ENCODE peak calls at places on chromosomes 6 and 20, in eight cellular contexts. One of them, this sample, is unnamed.

GRCh38 chr6:137102851-137103492 is 58.2 kb upstream of the IL20RA start:
- DNase-seq in lower lobe of right lung: no peak
- DNase-seq in left lung: no peak
- DNase-seq in PC-3: no peak
- DNase-seq in hepatocyte: no peak
- DNase-seq in heart left ventricle: no peak
- DNase-seq in lung: no peak
- DNase-seq in right cardiac atrium: no peak
- DNase-seq in this sample: no peak

GRCh38 chr6:6736753-6737654 is 148.5 kb downstream of the LY86 start:
- DNase-seq in lower lobe of right lung: peak
- DNase-seq in left lung: peak
- DNase-seq in PC-3: no peak
- DNase-seq in hepatocyte: peak
- DNase-seq in heart left ventricle: peak
- DNase-seq in lung: no peak
- DNase-seq in right cardiac atrium: peak
- DNase-seq in this sample: no peak

GRCh38 chr6:67433124-67433523 is 1202.0 kb upstream of the ADGRB3 start:
- DNase-seq in lower lobe of right lung: no peak
- DNase-seq in left lung: no peak
- DNase-seq in PC-3: no peak
- DNase-seq in hepatocyte: no peak
- DNase-seq in heart left ventricle: no peak
- DNase-seq in lung: no peak
- DNase-seq in right cardiac atrium: no peak
- DNase-seq in this sample: no peak

GRCh38 chr6:33374359-33374910 is 17.2 kb upstream of the KIFC1 start:
- DNase-seq in lower lobe of right lung: no peak
- DNase-seq in left lung: no peak
- DNase-seq in PC-3: peak
- DNase-seq in hepatocyte: no peak
- DNase-seq in heart left ventricle: no peak
- DNase-seq in lung: no peak
- DNase-seq in right cardiac atrium: no peak
- DNase-seq in this sample: no peak

GRCh38 chr6:16480780-16481179 is 242.4 kb downstream of the GMPR start:
- DNase-seq in lower lobe of right lung: no peak
- DNase-seq in left lung: no peak
- DNase-seq in PC-3: no peak
- DNase-seq in hepatocyte: no peak
- DNase-seq in heart left ventricle: no peak
- DNase-seq in lung: no peak
- DNase-seq in right cardiac atrium: no peak
- DNase-seq in this sample: no peak

GRCh38 chr20:35523298-35523888 is 6.1 kb downstream of the C20orf173 start:
- DNase-seq in lower lobe of right lung: no peak
- DNase-seq in left lung: no peak
- DNase-seq in PC-3: peak
- DNase-seq in hepatocyte: no peak
- DNase-seq in heart left ventricle: no peak
- DNase-seq in lung: no peak
- DNase-seq in right cardiac atrium: peak
- DNase-seq in this sample: no peak

GRCh38 chr6:79946773-79947190 is 571 bp downstream of the ELOVL4 start:
- DNase-seq in lower lobe of right lung: peak
- DNase-seq in left lung: no peak
- DNase-seq in PC-3: peak
- DNase-seq in hepatocyte: peak
- DNase-seq in heart left ventricle: peak
- DNase-seq in lung: no peak
- DNase-seq in right cardiac atrium: no peak
- DNase-seq in this sample: no peak

GRCh38 chr6:160996316-160996715 is 4.7 kb downstream of the MAP3K4 start:
- DNase-seq in lower lobe of right lung: no peak
- DNase-seq in left lung: no peak
- DNase-seq in PC-3: peak
- DNase-seq in hepatocyte: no peak
- DNase-seq in heart left ventricle: no peak
- DNase-seq in lung: no peak
- DNase-seq in right cardiac atrium: no peak
- DNase-seq in this sample: no peak

GRCh38 chr20:60718743-60719142 is 533.3 kb upstream of the CDH4 start:
- DNase-seq in lower lobe of right lung: no peak
- DNase-seq in left lung: no peak
- DNase-seq in PC-3: no peak
- DNase-seq in hepatocyte: no peak
- DNase-seq in heart left ventricle: no peak
- DNase-seq in lung: no peak
- DNase-seq in right cardiac atrium: no peak
- DNase-seq in this sample: no peak

GRCh38 chr20:32917191-32917950 is 58.6 kb downstream of the EFCAB8 start:
- DNase-seq in lower lobe of right lung: peak
- DNase-seq in left lung: no peak
- DNase-seq in PC-3: no peak
- DNase-seq in hepatocyte: no peak
- DNase-seq in heart left ventricle: no peak
- DNase-seq in lung: no peak
- DNase-seq in right cardiac atrium: no peak
- DNase-seq in this sample: no peak

GRCh38 chr6:33577106-33577535 is 3.0 kb downstream of the BAK1 start:
- DNase-seq in lower lobe of right lung: peak
- DNase-seq in left lung: peak
- DNase-seq in PC-3: peak
- DNase-seq in hepatocyte: no peak
- DNase-seq in heart left ventricle: peak
- DNase-seq in lung: peak
- DNase-seq in right cardiac atrium: peak
- DNase-seq in this sample: no peak

GRCh38 chr6:11654876-11655275 is 117.3 kb downstream of the TMEM170B start:
- DNase-seq in lower lobe of right lung: no peak
- DNase-seq in left lung: no peak
- DNase-seq in PC-3: no peak
- DNase-seq in hepatocyte: no peak
- DNase-seq in heart left ventricle: no peak
- DNase-seq in lung: no peak
- DNase-seq in right cardiac atrium: no peak
- DNase-seq in this sample: no peak

GRCh38 chr6:104014560-104014959 is 845.2 kb downstream of the HACE1 start:
- DNase-seq in lower lobe of right lung: no peak
- DNase-seq in left lung: no peak
- DNase-seq in PC-3: no peak
- DNase-seq in hepatocyte: no peak
- DNase-seq in heart left ventricle: no peak
- DNase-seq in lung: no peak
- DNase-seq in right cardiac atrium: no peak
- DNase-seq in this sample: no peak

GRCh38 chr6:39302669-39303424 is 11.4 kb downstream of the KCNK17 start:
- DNase-seq in lower lobe of right lung: peak
- DNase-seq in left lung: peak
- DNase-seq in PC-3: peak
- DNase-seq in hepatocyte: peak
- DNase-seq in heart left ventricle: peak
- DNase-seq in lung: peak
- DNase-seq in right cardiac atrium: peak
- DNase-seq in this sample: no peak

GRCh38 chr6:3748208-3748701 is 3.3 kb downstream of the PXDC1 start:
- DNase-seq in lower lobe of right lung: peak
- DNase-seq in left lung: no peak
- DNase-seq in PC-3: peak
- DNase-seq in hepatocyte: peak
- DNase-seq in heart left ventricle: peak
- DNase-seq in lung: peak
- DNase-seq in right cardiac atrium: peak
- DNase-seq in this sample: peak

GRCh38 chr6:43383021-43383667 is 13.7 kb upstream of the ZNF318 start:
- DNase-seq in lower lobe of right lung: no peak
- DNase-seq in left lung: no peak
- DNase-seq in PC-3: peak
- DNase-seq in hepatocyte: no peak
- DNase-seq in heart left ventricle: no peak
- DNase-seq in lung: no peak
- DNase-seq in right cardiac atrium: no peak
- DNase-seq in this sample: no peak

GRCh38 chr6:116229287-116229913 is 24.5 kb downstream of the TSPYL4 start:
- DNase-seq in lower lobe of right lung: no peak
- DNase-seq in left lung: no peak
- DNase-seq in PC-3: no peak
- DNase-seq in hepatocyte: peak
- DNase-seq in heart left ventricle: peak
- DNase-seq in lung: no peak
- DNase-seq in right cardiac atrium: peak
- DNase-seq in this sample: peak

GRCh38 chr6:137927777-137928218 is 60.7 kb downstream of the TNFAIP3 start:
- DNase-seq in lower lobe of right lung: no peak
- DNase-seq in left lung: peak
- DNase-seq in PC-3: no peak
- DNase-seq in hepatocyte: no peak
- DNase-seq in heart left ventricle: no peak
- DNase-seq in lung: no peak
- DNase-seq in right cardiac atrium: no peak
- DNase-seq in this sample: no peak

GRCh38 chr6:85803721-85804120 is 161.0 kb upstream of the SYNCRIP start:
- DNase-seq in lower lobe of right lung: no peak
- DNase-seq in left lung: no peak
- DNase-seq in PC-3: no peak
- DNase-seq in hepatocyte: no peak
- DNase-seq in heart left ventricle: no peak
- DNase-seq in lung: no peak
- DNase-seq in right cardiac atrium: no peak
- DNase-seq in this sample: no peak

GRCh38 chr6:80527552-80528052 is 421.1 kb downstream of the BCKDHB start:
- DNase-seq in lower lobe of right lung: no peak
- DNase-seq in left lung: no peak
- DNase-seq in PC-3: peak
- DNase-seq in hepatocyte: peak
- DNase-seq in heart left ventricle: no peak
- DNase-seq in lung: no peak
- DNase-seq in right cardiac atrium: no peak
- DNase-seq in this sample: no peak

GRCh38 chr6:119129968-119130484 is 51.6 kb upstream of the FAM184A start:
- DNase-seq in lower lobe of right lung: no peak
- DNase-seq in left lung: no peak
- DNase-seq in PC-3: peak
- DNase-seq in hepatocyte: no peak
- DNase-seq in heart left ventricle: no peak
- DNase-seq in lung: no peak
- DNase-seq in right cardiac atrium: no peak
- DNase-seq in this sample: no peak

GRCh38 chr6:11930240-11930639 is 81.9 kb upstream of the HIVEP1 start:
- DNase-seq in lower lobe of right lung: no peak
- DNase-seq in left lung: no peak
- DNase-seq in PC-3: no peak
- DNase-seq in hepatocyte: no peak
- DNase-seq in heart left ventricle: no peak
- DNase-seq in lung: no peak
- DNase-seq in right cardiac atrium: no peak
- DNase-seq in this sample: no peak

GRCh38 chr20:22918286-22918983 is 116.7 kb upstream of the SSTR4 start:
- DNase-seq in lower lobe of right lung: no peak
- DNase-seq in left lung: no peak
- DNase-seq in PC-3: no peak
- DNase-seq in hepatocyte: no peak
- DNase-seq in heart left ventricle: no peak
- DNase-seq in lung: no peak
- DNase-seq in right cardiac atrium: no peak
- DNase-seq in this sample: no peak

GRCh38 chr20:61015602-61016001 is 236.5 kb upstream of the CDH4 start:
- DNase-seq in lower lobe of right lung: no peak
- DNase-seq in left lung: no peak
- DNase-seq in PC-3: no peak
- DNase-seq in hepatocyte: no peak
- DNase-seq in heart left ventricle: no peak
- DNase-seq in lung: no peak
- DNase-seq in right cardiac atrium: no peak
- DNase-seq in this sample: no peak

GRCh38 chr20:46185353-46185752 is 67.2 kb downstream of the CD40 start:
- DNase-seq in lower lobe of right lung: no peak
- DNase-seq in left lung: no peak
- DNase-seq in PC-3: no peak
- DNase-seq in hepatocyte: no peak
- DNase-seq in heart left ventricle: no peak
- DNase-seq in lung: no peak
- DNase-seq in right cardiac atrium: no peak
- DNase-seq in this sample: no peak
- H3K27ac ChIP-seq in lower lobe of right lung: no peak
- H3K27ac ChIP-seq in left lung: no peak
- H3K27ac ChIP-seq in PC-3: no peak
- H3K27ac ChIP-seq in hepatocyte: no peak
- H3K27ac ChIP-seq in heart left ventricle: no peak
- H3K27ac ChIP-seq in lung: no peak
- H3K27ac ChIP-seq in right cardiac atrium: no peak
- H3K27ac ChIP-seq in this sample: no peak

GRCh38 chr20:8132015-8132631 is at the start of gene PLCB1:
- DNase-seq in lower lobe of right lung: peak
- DNase-seq in left lung: peak
- DNase-seq in PC-3: peak
- DNase-seq in hepatocyte: peak
- DNase-seq in heart left ventricle: peak
- DNase-seq in lung: peak
- DNase-seq in right cardiac atrium: peak
- DNase-seq in this sample: peak
- H3K27ac ChIP-seq in lower lobe of right lung: peak
- H3K27ac ChIP-seq in left lung: peak
- H3K27ac ChIP-seq in PC-3: no peak
- H3K27ac ChIP-seq in hepatocyte: peak
- H3K27ac ChIP-seq in heart left ventricle: peak
- H3K27ac ChIP-seq in lung: peak
- H3K27ac ChIP-seq in right cardiac atrium: peak
- H3K27ac ChIP-seq in this sample: no peak

DNA sequence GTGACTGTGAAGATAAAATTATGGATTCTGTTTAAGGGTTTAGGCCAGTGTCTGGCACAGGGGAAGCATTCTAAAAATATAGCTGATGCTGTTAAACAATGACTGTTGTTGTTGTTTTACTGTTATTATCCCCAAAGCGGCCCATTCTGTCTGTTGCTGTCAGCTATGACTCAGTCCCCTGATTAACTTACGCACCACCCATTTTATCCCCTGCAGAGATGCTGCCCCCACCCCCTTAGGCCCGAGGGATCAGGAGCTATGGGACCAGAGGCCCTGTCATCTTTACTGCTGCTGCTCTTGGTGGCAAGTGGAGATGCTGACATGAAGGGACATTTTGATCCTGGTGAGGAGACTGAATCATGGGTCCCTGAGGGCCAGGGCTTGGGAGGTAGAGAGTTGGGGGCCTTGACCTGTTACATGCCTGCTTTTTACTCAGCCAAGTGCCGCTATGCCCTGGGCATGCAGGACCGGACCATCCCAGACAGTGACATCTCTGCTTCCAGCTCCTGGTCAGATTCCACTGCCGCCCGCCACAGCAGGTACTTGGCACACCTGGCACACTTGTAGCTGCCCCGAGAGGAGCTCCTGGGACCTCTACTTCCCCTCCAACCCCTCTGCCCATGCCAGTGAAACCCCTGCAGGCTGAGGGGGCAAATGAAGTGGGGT is 4.3 kb downstream of the DDR1 start:
- DNase-seq in lower lobe of right lung: no peak
- DNase-seq in left lung: no peak
- DNase-seq in PC-3: peak
- DNase-seq in hepatocyte: no peak
- DNase-seq in heart left ventricle: no peak
- DNase-seq in lung: no peak
- DNase-seq in right cardiac atrium: no peak
- DNase-seq in this sample: no peak
- H3K27ac ChIP-seq in lower lobe of right lung: no peak
- H3K27ac ChIP-seq in left lung: no peak
- H3K27ac ChIP-seq in PC-3: peak
- H3K27ac ChIP-seq in hepatocyte: no peak
- H3K27ac ChIP-seq in heart left ventricle: no peak
- H3K27ac ChIP-seq in lung: no peak
- H3K27ac ChIP-seq in right cardiac atrium: peak
- H3K27ac ChIP-seq in this sample: no peak

GRCh38 chr6:62645274-62645673 is 359.2 kb upstream of the KHDRBS2 start:
- DNase-seq in lower lobe of right lung: no peak
- DNase-seq in left lung: no peak
- DNase-seq in PC-3: no peak
- DNase-seq in hepatocyte: no peak
- DNase-seq in heart left ventricle: no peak
- DNase-seq in lung: no peak
- DNase-seq in right cardiac atrium: no peak
- DNase-seq in this sample: no peak
- H3K27ac ChIP-seq in lower lobe of right lung: no peak
- H3K27ac ChIP-seq in left lung: no peak
- H3K27ac ChIP-seq in PC-3: no peak
- H3K27ac ChIP-seq in hepatocyte: no peak
- H3K27ac ChIP-seq in heart left ventricle: no peak
- H3K27ac ChIP-seq in lung: no peak
- H3K27ac ChIP-seq in right cardiac atrium: no peak
- H3K27ac ChIP-seq in this sample: no peak